ENCODE peak calls at places on chromosome 4, in ten cellular contexts. Z is heart left ventricle; W is COR-L47; J is H7; B is IMR-90; T is omental fat pad; G is substantia nigra; I is neural crest cell; X is testis; K is effector memory CD4-positive, alpha-beta T cell. S is an unnamed sample.
A peak's percentile ranks its signal among the peaks of the same experiment; 100 is the strongest.

GRCh38 chr4:152981278-152981677 is 45.2 kb downstream of the FHDC1 start:
- DNase-seq in W (no peak), B (peak; percentile 15), X (no peak), G (no peak), K (no peak), J (peak; percentile 40), Z (no peak), I (no peak), T (no peak), S (no peak)

GRCh38 chr4:184814686-184815045 is 11.1 kb downstream of the ACSL1 start:
- DNase-seq in T (no peak), K (no peak), B (no peak), I (no peak), J (no peak), G (no peak), X (no peak), W (no peak), Z (no peak), S (no peak)

GRCh38 chr4:1952046-1952700 is 56.6 kb downstream of the NELFA start:
- DNase-seq in B (no peak), X (no peak), K (no peak), G (no peak), Z (no peak), I (no peak), J (no peak), W (no peak), T (no peak), S (no peak)

GRCh38 chr4:148273501-148273986 is 168.7 kb downstream of the NR3C2 start:
- DNase-seq in K (no peak), G (no peak), I (no peak), J (no peak), B (no peak), W (peak; percentile 33), T (no peak), X (peak; percentile 77), Z (peak; percentile 47), S (no peak)

GRCh38 chr4:139736257-139736626 is 70.6 kb downstream of the MGST2 start:
- DNase-seq in X (no peak), W (no peak), Z (no peak), B (no peak), K (no peak), G (no peak), J (no peak), I (no peak), T (no peak), S (peak; percentile 6)

GRCh38 chr4:40301592-40301991 is 33.5 kb upstream of the CHRNA9 start:
- DNase-seq in Z (no peak), T (no peak), K (peak; percentile 44), I (no peak), W (no peak), G (no peak), X (no peak), B (no peak), J (no peak), S (no peak)

GRCh38 chr4:1399508-1400190 is 6.6 kb downstream of the NKX1-1 start:
- DNase-seq in K (no peak), I (no peak), Z (peak; percentile 5), W (no peak), J (peak; percentile 61), B (no peak), G (no peak), T (no peak), X (no peak), S (no peak)

GRCh38 chr4:7252051-7252450 is 59.7 kb downstream of the SORCS2 start:
- DNase-seq in I (no peak), K (no peak), W (no peak), B (no peak), J (no peak), G (no peak), T (no peak), Z (no peak), X (no peak), S (no peak)

GRCh38 chr4:114519368-114519767 is 79.2 kb upstream of the UGT8 start:
- DNase-seq in G (peak; percentile 23), I (no peak), W (no peak), X (no peak), B (no peak), K (no peak), Z (no peak), J (no peak), T (no peak), S (no peak)

GRCh38 chr4:123893746-123894095 is 497.1 kb downstream of the SPRY1 start:
- DNase-seq in G (no peak), B (peak; percentile 34), K (no peak), I (no peak), X (no peak), J (no peak), W (no peak), T (no peak), Z (no peak), S (peak; percentile 55)

GRCh38 chr4:163895369-163896005 is 401.0 kb downstream of the TMA16 start:
- DNase-seq in K (no peak), W (no peak), T (no peak), Z (no peak), B (no peak), X (no peak), I (no peak), J (no peak), G (no peak), S (no peak)

GRCh38 chr4:10587697-10588096 is 96.9 kb downstream of the CLNK start:
- DNase-seq in T (no peak), G (no peak), Z (no peak), I (no peak), B (no peak), X (no peak), J (no peak), W (no peak), K (no peak), S (no peak)

GRCh38 chr4:56215901-56216300 is 171.4 kb downstream of the AASDH start:
- DNase-seq in W (peak; percentile 85), B (peak; percentile 7), J (peak; percentile 40), X (peak; percentile 68), T (no peak), Z (no peak), I (no peak), G (no peak), K (no peak), S (peak; percentile 63)

GRCh38 chr4:152970102-152970820 is 34.1 kb downstream of the FHDC1 start:
- DNase-seq in J (no peak), X (no peak), K (no peak), G (no peak), I (no peak), B (peak; percentile 47), W (no peak), T (no peak), Z (no peak), S (peak; percentile 25)

GRCh38 chr4:68074397-68074796 is 55.3 kb downstream of the TMPRSS11F start:
- DNase-seq in T (no peak), I (no peak), X (no peak), Z (no peak), B (no peak), J (no peak), G (no peak), W (no peak), K (no peak), S (peak; percentile 20)

GRCh38 chr4:182975806-182976205 is 58.6 kb upstream of the DCTD start:
- DNase-seq in J (no peak), K (no peak), B (peak; percentile 90), I (no peak), T (no peak), W (no peak), Z (no peak), G (no peak), X (no peak), S (peak; percentile 77)

GRCh38 chr4:7103599-7104365 is 35.9 kb upstream of the GRPEL1 start:
- DNase-seq in K (no peak), X (no peak), G (peak; percentile 91), T (peak; percentile 50), W (peak; percentile 13), Z (peak; percentile 78), J (peak; percentile 68), I (peak; percentile 20), B (peak; percentile 28), S (no peak)

GRCh38 chr4:107755841-107756356 is 35.9 kb upstream of the PAPSS1 start:
- DNase-seq in I (no peak), J (no peak), Z (no peak), G (no peak), T (no peak), B (peak; percentile 10), X (no peak), W (no peak), K (no peak), S (peak; percentile 29)

GRCh38 chr4:6331018-6331417 is 61.4 kb downstream of the WFS1 start:
- DNase-seq in G (no peak), J (peak; percentile 81), B (peak; percentile 20), Z (no peak), X (peak; percentile 32), K (no peak), T (no peak), W (no peak), I (no peak), S (peak; percentile 34)

GRCh38 chr4:15147709-15148651 is 145.7 kb downstream of the CPEB2 start:
- DNase-seq in W (no peak), K (no peak), T (no peak), I (no peak), B (no peak), G (peak; percentile 75), X (peak; percentile 20), J (no peak), Z (no peak), S (no peak)

GRCh38 chr4:152620915-152621314 is 58.9 kb downstream of the TMEM154 start:
- DNase-seq in J (no peak), X (no peak), W (no peak), I (no peak), B (no peak), T (no peak), K (no peak), G (no peak), Z (no peak), S (peak; percentile 15)

GRCh38 chr4:3718462-3718861 is 47.7 kb upstream of the ADRA2C start:
- DNase-seq in J (no peak), G (no peak), B (no peak), W (no peak), I (no peak), X (no peak), Z (no peak), T (no peak), K (no peak), S (no peak)

GRCh38 chr4:3262208-3263052 is 13.5 kb downstream of the MSANTD1 start:
- DNase-seq in G (no peak), K (no peak), I (no peak), B (no peak), Z (peak; percentile 12), J (no peak), X (no peak), T (peak; percentile 20), W (no peak), S (no peak)

GRCh38 chr4:1413687-1414479 is 7.6 kb upstream of the NKX1-1 start:
- DNase-seq in J (peak; percentile 79), I (no peak), Z (no peak), G (no peak), W (no peak), B (no peak), X (peak; percentile 10), K (no peak), T (no peak), S (no peak)

GRCh38 chr4:124854968-124855367 is 142.4 kb upstream of the ANKRD50 start:
- DNase-seq in K (no peak), B (peak; percentile 51), Z (no peak), T (no peak), W (no peak), I (no peak), X (no peak), G (no peak), J (no peak), S (peak; percentile 48)

GRCh38 chr4:121898150-121898549 is 27.9 kb upstream of the BBS7 start:
- DNase-seq in G (no peak), K (no peak), X (no peak), W (no peak), T (no peak), J (no peak), I (no peak), Z (no peak), B (no peak), S (no peak)

GRCh38 chr4:38128478-38129451 is 168.6 kb downstream of the PTTG2 start:
- DNase-seq in G (no peak), T (no peak), I (no peak), K (peak; percentile 38), Z (no peak), X (no peak), B (peak; percentile 89), J (peak; percentile 61), W (peak; percentile 62), S (peak; percentile 90)

GRCh38 chr4:10929818-10930217 is 245.2 kb upstream of the CLNK start:
- DNase-seq in W (no peak), G (no peak), I (no peak), J (no peak), T (no peak), X (no peak), Z (no peak), K (no peak), B (no peak), S (no peak)